ENCODE peak calls at places on chromosomes 16 and 17, in seven cellular contexts. Q is GM23338, O is neural progenitor cell, G is HCT116, K is PC-3, T is hepatocyte, J is MM.1S. I is an unnamed sample.

GRCh38 chr17:16189791-16190348 is 25.5 kb downstream of the NCOR1 start:
- DNase-seq in Q (no peak), O (no peak), G (no peak), K (no peak), T (no peak), J (no peak), I (no peak)

GRCh38 chr16:64133396-64133795 is 988.5 kb downstream of the CDH11 start:
- DNase-seq in Q (no peak), O (no peak), G (no peak), K (no peak), T (peak; percentile 8), J (no peak), I (no peak)

GRCh38 chr16:2595376-2596200 is 57.8 kb downstream of the PDPK1 start:
- DNase-seq in Q (no peak), O (no peak), G (no peak), K (no peak), T (no peak), J (no peak), I (no peak)

GRCh38 chr17:73480740-73481139 is 163.5 kb downstream of the SDK2 start:
- DNase-seq in Q (no peak), O (no peak), G (no peak), K (no peak), T (no peak), J (no peak), I (no peak)

GRCh38 chr16:26161461-26162180 is 469.9 kb downstream of the HS3ST4 start:
- DNase-seq in Q (no peak), O (peak; percentile 54), G (no peak), K (no peak), T (no peak), J (no peak), I (no peak)

GRCh38 chr17:1315409-1315808 is 35.9 kb downstream of the TRARG1 start:
- DNase-seq in Q (no peak), O (no peak), G (no peak), K (no peak), T (no peak), J (no peak), I (no peak)

GRCh38 chr17:35146214-35146833 is 1.3 kb upstream of the UNC45B start:
- DNase-seq in Q (no peak), O (no peak), G (no peak), K (no peak), T (no peak), J (no peak), I (no peak)

GRCh38 chr17:39667262-39668140 is 752 bp upstream of the PNMT start:
- DNase-seq in Q (peak; percentile 48), O (peak; percentile 52), G (no peak), K (no peak), T (peak; percentile 70), J (no peak), I (peak; percentile 35)

GRCh38 chr16:88754912-88755744 is 29.9 kb downstream of the PIEZO1 start:
- DNase-seq in Q (peak; percentile 78), O (peak; percentile 80), G (no peak), K (peak; percentile 73), T (peak; percentile 68), J (no peak), I (peak; percentile 83)

GRCh38 chr17:38750312-38751121 is 2.0 kb upstream of the PSMB3 start:
- DNase-seq in Q (peak; percentile 74), O (peak; percentile 75), G (no peak), K (peak; percentile 41), T (peak; percentile 25), J (peak; percentile 24), I (peak; percentile 43)

GRCh38 chr17:55743103-55743679 is 7.7 kb upstream of the PCTP start:
- DNase-seq in Q (no peak), O (no peak), G (peak; percentile 85), K (peak; percentile 97), T (peak; percentile 72), J (no peak), I (no peak)

GRCh38 chr17:8155341-8156173 is 3.4 kb upstream of the PER1 start:
- DNase-seq in Q (peak; percentile 49), O (peak; percentile 59), G (no peak), K (no peak), T (peak; percentile 26), J (no peak), I (no peak)

GRCh38 chr16:84643677-84644076 is 4.6 kb upstream of the KLHL36 start:
- DNase-seq in Q (no peak), O (no peak), G (no peak), K (no peak), T (no peak), J (peak; percentile 24), I (no peak)

GRCh38 chr17:78341559-78342437 is 18.1 kb downstream of the SOCS3 start:
- DNase-seq in Q (peak; percentile 88), O (peak; percentile 90), G (no peak), K (peak; percentile 82), T (peak; percentile 92), J (no peak), I (peak; percentile 93)

GRCh38 chr17:34639706-34640425 is 60.5 kb downstream of the TMEM132E start:
- DNase-seq in Q (no peak), O (no peak), G (no peak), K (no peak), T (no peak), J (no peak), I (no peak)

GRCh38 chr17:77666881-77667395 is 291.6 kb upstream of the TNRC6C start:
- DNase-seq in Q (no peak), O (no peak), G (no peak), K (no peak), T (no peak), J (peak; percentile 93), I (no peak)

GRCh38 chr16:30010817-30011504 is at the start of gene DOC2A:
- DNase-seq in Q (peak; percentile 87), O (peak; percentile 78), G (no peak), K (no peak), T (peak; percentile 58), J (no peak), I (peak; percentile 43)

GRCh38 chr16:89357055-89357454 is 133.3 kb downstream of the ANKRD11 start:
- DNase-seq in Q (peak; percentile 65), O (no peak), G (no peak), K (peak; percentile 17), T (no peak), J (no peak), I (no peak)

GRCh38 chr17:1490643-1491405 is 1.7 kb downstream of the MYO1C start:
- DNase-seq in Q (peak; percentile 80), O (peak; percentile 84), G (no peak), K (peak; percentile 46), T (peak; percentile 83), J (peak; percentile 76), I (peak; percentile 76)

GRCh38 chr16:82899731-82900454 is 273.1 kb downstream of the CDH13 start:
- DNase-seq in Q (no peak), O (no peak), G (no peak), K (no peak), T (no peak), J (no peak), I (no peak)

GRCh38 chr16:88373927-88374492 is 8.7 kb upstream of the ZNF469 start:
- DNase-seq in Q (no peak), O (no peak), G (no peak), K (no peak), T (no peak), J (no peak), I (no peak)

GRCh38 chr17:8064590-8065019 is 22.9 kb downstream of the ALOX12B start:
- DNase-seq in Q (no peak), O (no peak), G (no peak), K (no peak), T (no peak), J (no peak), I (no peak)

GRCh38 chr16:8512941-8513624 is 77.2 kb downstream of the TMEM114 start:
- DNase-seq in Q (no peak), O (no peak), G (no peak), K (no peak), T (no peak), J (peak; percentile 43), I (no peak)

GRCh38 chr16:8511464-8511863 is 78.8 kb downstream of the TMEM114 start:
- DNase-seq in Q (no peak), O (no peak), G (peak; percentile 1), K (no peak), T (no peak), J (no peak), I (no peak)

GRCh38 chr16:8505327-8505991 is 84.9 kb downstream of the TMEM114 start:
- DNase-seq in Q (peak; percentile 31), O (peak; percentile 32), G (no peak), K (no peak), T (peak; percentile 13), J (no peak), I (no peak)

GRCh38 chr16:8510160-8510559 is 80.2 kb downstream of the TMEM114 start:
- DNase-seq in Q (no peak), O (no peak), G (no peak), K (no peak), T (no peak), J (no peak), I (no peak)
- TF ChIP-seq EZH2 in Q (no peak), O (no peak), G (no peak), K (no peak), T (no peak), J (no peak), I (no peak)

GRCh38 chr17:29014716-29015115 is 8.9 kb upstream of the SEZ6 start:
- DNase-seq in Q (no peak), O (no peak), G (no peak), K (no peak), T (no peak), J (no peak), I (no peak)
- TF ChIP-seq EZH2phosphoT487 in Q (no peak), O (no peak), G (no peak), K (no peak), T (no peak), J (no peak), I (no peak)

GRCh38 chr17:10875984-10876555 is 38.2 kb upstream of the PIRT start:
- DNase-seq in Q (peak; percentile 83), O (peak; percentile 81), G (peak; percentile 36), K (peak; percentile 41), T (peak; percentile 69), J (peak; percentile 18), I (peak; percentile 46)

GRCh38 chr17:10879110-10879509 is 41.2 kb upstream of the PIRT start:
- DNase-seq in Q (peak; percentile 12), O (peak; percentile 73), G (no peak), K (peak; percentile 7), T (peak; percentile 66), J (no peak), I (peak; percentile 26)

GRCh38 chr17:10881959-10882358 is 44.1 kb upstream of the PIRT start:
- DNase-seq in Q (no peak), O (no peak), G (no peak), K (no peak), T (no peak), J (no peak), I (no peak)
- TF ChIP-seq EZH2 in Q (no peak), O (no peak), G (no peak), K (no peak), T (no peak), J (no peak), I (no peak)

DNA sequence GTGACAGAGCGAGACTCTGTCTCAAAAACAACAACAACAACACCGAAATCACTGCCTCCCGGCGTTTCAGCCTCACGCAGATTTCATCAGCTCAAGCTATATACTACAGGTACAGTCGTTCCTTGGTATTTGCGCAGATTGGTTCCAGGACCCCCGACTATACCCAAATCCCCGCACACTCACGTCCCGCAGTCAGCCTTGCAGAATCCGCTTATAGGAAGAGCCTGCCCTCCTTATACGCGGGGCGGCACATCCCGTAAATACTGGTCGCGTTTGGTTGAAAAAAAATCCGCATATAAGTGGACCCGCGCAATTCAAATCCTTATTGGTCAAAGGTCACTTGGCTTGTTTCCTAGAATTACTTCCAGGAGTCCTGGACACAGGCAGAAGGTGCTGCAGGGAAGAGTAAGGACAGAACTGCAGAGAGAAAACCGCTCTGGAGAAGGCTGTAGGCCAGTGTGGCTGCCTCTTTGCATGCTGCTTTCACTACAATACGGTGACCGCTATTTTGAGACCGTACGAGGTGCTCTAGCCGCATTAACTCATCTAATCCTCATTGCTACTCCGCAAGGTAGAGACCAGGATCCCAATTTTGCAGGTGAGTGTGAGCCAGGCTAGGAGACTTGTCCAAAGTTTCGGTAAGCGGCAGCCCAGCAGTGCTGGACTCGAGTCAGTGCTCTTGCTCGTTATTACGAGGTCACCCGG is 718 bp downstream of the NDUFAB1 start:
- DNase-seq in Q (peak; percentile 36), O (no peak), G (no peak), K (no peak), T (peak; percentile 34), J (no peak), I (peak; percentile 50)
- TF ChIP-seq EZH2phosphoT487 in Q (no peak), O (no peak), G (no peak), K (no peak), T (no peak), J (no peak), I (no peak)

I was measured in GM23248.